ENCODE peak calls at places on chromosomes 7 and 10, in seven cellular contexts. I, G, R, C, K, X and J are unnamed samples. For H3K4me1, the result is how much of the 10 kb centered on the place peaks cover.

GRCh38 chr7:26413007-26413691 is 121.5 kb downstream of the SNX10 start:
- DNase-seq in C (no peak), X (no peak), I (no peak), R (no peak), K (no peak), G (no peak), J (no peak)

GRCh38 chr7:47757946-47758371 is 176.0 kb upstream of the TNS3 start:
- DNase-seq in G (peak), I (peak), X (no peak), K (peak), C (no peak), R (peak), J (peak)

GRCh38 chr10:112288526-112288925 is 5.3 kb downstream of the TECTB start:
- DNase-seq in I (no peak), X (no peak), G (no peak), R (no peak), C (no peak), K (no peak), J (no peak)

GRCh38 chr7:149719050-149719899 is 54.1 kb downstream of the ZNF467 start:
- DNase-seq in C (no peak), G (peak), X (no peak), K (no peak), R (no peak), I (no peak), J (peak)

GRCh38 chr10:124588736-124589451 is 127.3 kb downstream of the LHPP start:
- DNase-seq in K (peak), C (no peak), G (no peak), R (peak), I (peak), X (peak), J (no peak)

GRCh38 chr7:63900394-63901203 is 98.0 kb upstream of the ZNF722 start:
- DNase-seq in R (peak), C (peak), I (peak), K (peak), X (peak), G (peak), J (no peak)

GRCh38 chr10:93573051-93573909 is 6.8 kb downstream of the FFAR4 start:
- DNase-seq in K (peak), I (peak), C (no peak), X (no peak), R (peak), G (no peak), J (no peak)

GRCh38 chr7:25989140-25989705 is 162.8 kb upstream of the NFE2L3 start:
- DNase-seq in R (no peak), G (no peak), C (no peak), X (no peak), I (no peak), K (no peak), J (no peak)

GRCh38 chr7:130908345-130909160 is 174.5 kb upstream of the KLF14 start:
- DNase-seq in I (no peak), G (peak), K (no peak), R (no peak), X (no peak), C (no peak), J (no peak)

GRCh38 chr10:132540456-132540855 is 2.9 kb downstream of the INPP5A start:
- DNase-seq in G (no peak), I (no peak), X (peak), K (peak), R (peak), C (no peak), J (no peak)

GRCh38 chr10:43419997-43420368 is 11.0 kb upstream of the HNRNPF start:
- DNase-seq in R (no peak), C (no peak), X (no peak), G (no peak), I (no peak), K (no peak), J (no peak)

GRCh38 chr7:64888561-64888900 is 14.5 kb upstream of the ZNF273 start:
- DNase-seq in R (no peak), I (no peak), C (peak), G (no peak), K (no peak), X (no peak), J (no peak)

GRCh38 chr10:73601486-73601921 is 10.4 kb upstream of the USP54 start:
- DNase-seq in R (no peak), G (no peak), C (no peak), X (no peak), I (no peak), K (no peak), J (no peak)

GRCh38 chr7:151806204-151806603 is 70.7 kb downstream of the PRKAG2 start:
- DNase-seq in R (no peak), C (no peak), K (no peak), G (no peak), I (no peak), X (no peak), J (no peak)

GRCh38 chr10:79093658-79094411 is 25.1 kb downstream of the ZMIZ1 start:
- DNase-seq in X (no peak), G (peak), I (peak), K (no peak), C (no peak), R (no peak), J (peak)

GRCh38 chr7:26535483-26536069 is 243.9 kb downstream of the SNX10 start:
- DNase-seq in X (no peak), R (no peak), C (no peak), I (no peak), G (no peak), K (no peak), J (no peak)

GRCh38 chr10:113303747-113304146 is 249.1 kb upstream of the HABP2 start:
- DNase-seq in K (no peak), I (no peak), C (no peak), X (no peak), R (no peak), G (no peak), J (no peak)

GRCh38 chr7:46291064-46291463 is 370.0 kb upstream of the IGFBP3 start:
- DNase-seq in I (no peak), K (no peak), X (no peak), G (no peak), R (no peak), C (no peak), J (peak)

GRCh38 chr7:32034052-32034451 is 36.2 kb downstream of the PDE1C start:
- DNase-seq in C (no peak), K (no peak), R (no peak), G (no peak), I (no peak), X (no peak), J (no peak)

GRCh38 chr10:73967022-73967429 is 30.9 kb upstream of the VCL start:
- DNase-seq in C (no peak), I (no peak), R (no peak), X (no peak), G (peak), K (no peak), J (peak)

GRCh38 chr10:130771491-130771890 is 540.0 kb downstream of the TCERG1L start:
- DNase-seq in X (no peak), C (no peak), G (no peak), I (no peak), K (no peak), R (no peak), J (no peak)

GRCh38 chr10:78361031-78361430 is 327.4 kb downstream of the RPS24 start:
- DNase-seq in G (no peak), X (no peak), R (no peak), I (no peak), C (no peak), K (no peak), J (no peak)

GRCh38 chr7:23214938-23215337 is 31.6 kb upstream of the GPNMB start:
- DNase-seq in X (no peak), G (no peak), I (no peak), C (no peak), K (no peak), R (no peak), J (no peak)

GRCh38 chr10:30000802-30001571 is 58.4 kb downstream of the JCAD start:
- DNase-seq in G (peak), C (no peak), I (peak), X (no peak), K (no peak), R (peak), J (peak)

GRCh38 chr7:1942026-1942703 is 272.1 kb downstream of the ELFN1 start:
- DNase-seq in X (no peak), G (no peak), I (no peak), K (peak), R (no peak), C (no peak), J (no peak)

GRCh38 chr10:84172435-84173356 is 905 bp upstream of the GPR15LG start:
- DNase-seq in K (no peak), X (no peak), R (no peak), C (peak), I (no peak), G (no peak), J (no peak)

GRCh38 chr7:44375236-44375699 is 49.9 kb upstream of the CAMK2B start:
- DNase-seq in C (peak), X (no peak), I (no peak), K (no peak), G (no peak), R (no peak), J (no peak)

GRCh38 chr10:126186746-126187145 is 201.5 kb downstream of the ADAM12 start:
- DNase-seq in C (no peak), X (no peak), K (no peak), G (no peak), I (no peak), R (no peak), J (no peak)

GRCh38 chr10:131735577-131735976 is 165.2 kb upstream of the PPP2R2D start:
- DNase-seq in K (no peak), C (peak), I (no peak), X (no peak), R (no peak), G (peak), J (no peak)

GRCh38 chr10:102758226-102758932 is 14.6 kb downstream of the WBP1L start:
- DNase-seq in C (no peak), K (no peak), X (no peak), I (no peak), G (no peak), R (no peak), J (no peak)

GRCh38 chr10:63781226-63781625 is 260.0 kb downstream of the REEP3 start:
- DNase-seq in C (no peak), X (no peak), K (no peak), G (no peak), I (no peak), R (no peak), J (no peak)

GRCh38 chr10:790821-791551 is 101.5 kb upstream of the DIP2C start:
- DNase-seq in G (no peak), X (no peak), R (no peak), I (no peak), K (no peak), C (peak), J (no peak)

GRCh38 chr7:94451276-94451675 is 56.6 kb downstream of the COL1A2 start:
- DNase-seq in I (no peak), C (no peak), R (no peak), X (no peak), G (no peak), K (no peak), J (no peak)

GRCh38 chr10:3850999-3851937 is 66.3 kb upstream of the KLF6 start:
- DNase-seq in R (no peak), C (no peak), G (no peak), K (no peak), I (no peak), X (no peak), J (no peak)

GRCh38 chr10:18196806-18197550 is 56.8 kb downstream of the CACNB2 start:
- DNase-seq in R (no peak), G (no peak), I (no peak), X (no peak), C (no peak), K (no peak), J (no peak)

GRCh38 chr10:1535337-1535957 is 201.9 kb downstream of the ADARB2 start:
- DNase-seq in I (no peak), G (no peak), C (no peak), R (no peak), K (no peak), X (no peak), J (no peak)

GRCh38 chr7:42143605-42144252 is 93.3 kb downstream of the GLI3 start:
- DNase-seq in X (no peak), I (no peak), C (no peak), K (no peak), R (no peak), G (no peak), J (no peak)

GRCh38 chr7:151060113-151060415 is 675 bp downstream of the SLC4A2 start:
- DNase-seq in C (no peak), I (no peak), K (no peak), R (no peak), G (no peak), X (no peak), J (no peak)

GRCh38 chr10:24246365-24246764 is 37.4 kb downstream of the KIAA1217 start:
- DNase-seq in X (no peak), G (no peak), C (no peak), K (no peak), I (no peak), R (no peak), J (no peak)

GRCh38 chr7:79291498-79291865 is 162.0 kb downstream of the MAGI2 start:
- DNase-seq in K (no peak), X (no peak), G (no peak), R (no peak), C (no peak), I (no peak), J (no peak)
- H3K4me1 ChIP-seq in K (under half), X (under half), G (under half), R (under half), C (under half), I (under half), J (under half)

GRCh38 chr7:106524690-106525059 is 136.3 kb downstream of the CCDC71L start:
- DNase-seq in I (no peak), R (no peak), G (no peak), K (no peak), X (no peak), C (no peak), J (no peak)
- H3K4me3 ChIP-seq in I (no peak), R (no peak), G (no peak), K (no peak), X (no peak), C (no peak), J (no peak)

DNA sequence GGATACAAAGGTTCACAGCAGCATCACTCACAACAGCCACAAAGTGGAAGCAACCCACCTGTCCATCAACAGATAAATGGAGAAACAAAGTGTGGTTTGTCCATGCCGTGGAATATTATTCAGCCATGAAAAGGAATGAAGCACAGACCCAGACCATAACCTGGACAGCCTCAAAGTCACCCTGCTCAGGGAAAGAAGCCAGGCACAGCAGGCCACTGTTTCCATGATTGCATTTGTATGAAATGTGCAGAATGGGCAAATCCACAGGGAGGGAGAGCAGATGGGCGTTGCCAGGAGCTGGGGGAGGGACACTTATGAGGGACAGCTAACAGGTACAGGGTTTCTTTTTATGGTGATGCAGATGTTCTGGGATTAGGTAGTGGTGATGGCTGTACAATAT is 30.3 kb downstream of the FOXL3 start:
- DNase-seq in R (no peak), K (no peak), C (no peak), G (no peak), X (no peak), I (no peak), J (no peak)
- H3K4me1 ChIP-seq in R (under half), K (under half), C (under half), G (under half), X (under half), I (under half), J (under half)

GRCh38 chr10:71324743-71325142 is 5.7 kb downstream of the SLC29A3 start:
- DNase-seq in C (no peak), G (no peak), K (no peak), R (no peak), X (no peak), I (no peak), J (no peak)
- H3K4me3 ChIP-seq in C (no peak), G (no peak), K (no peak), R (no peak), X (no peak), I (no peak), J (no peak)

DNA sequence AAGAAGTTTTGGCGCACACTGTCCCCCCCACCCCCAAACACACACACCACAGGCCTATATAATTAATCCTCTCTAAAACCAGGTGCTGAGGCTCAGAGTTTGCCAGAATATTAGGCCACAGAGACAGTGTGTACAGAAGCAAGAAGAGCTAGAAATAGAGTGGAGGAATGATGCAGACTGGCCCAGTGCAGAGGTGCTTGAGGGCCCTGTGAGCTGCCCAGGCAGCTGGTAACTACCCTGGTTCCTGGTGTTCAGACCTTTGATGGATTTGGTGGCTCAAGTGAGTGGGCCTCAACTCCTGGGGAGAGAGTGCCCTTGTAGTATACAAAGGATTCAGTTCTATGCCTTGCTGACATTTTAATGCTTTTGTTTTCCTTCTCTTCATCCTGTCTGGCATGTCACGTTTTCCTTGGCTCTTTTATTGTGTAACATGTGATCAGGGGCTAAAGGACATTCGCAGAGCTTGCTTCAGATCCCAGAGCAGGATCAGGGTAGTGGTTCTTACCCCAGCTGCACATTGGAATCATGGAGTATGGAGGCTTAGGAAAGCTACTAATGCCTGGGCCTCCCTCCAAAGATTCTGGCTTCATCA is 20.1 kb downstream of the LRRC4 start:
- DNase-seq in C (no peak), R (no peak), K (no peak), G (no peak), I (peak), X (no peak), J (no peak)
- H3K4me1 ChIP-seq in C (under half), R (under half), K (half or more), G (under half), I (under half), X (under half), J (under half)

GRCh38 chr10:48523820-48524758 is 80.8 kb downstream of the ARHGAP22 start:
- DNase-seq in X (no peak), C (no peak), G (no peak), I (no peak), K (no peak), R (no peak), J (no peak)
- H3K4me3 ChIP-seq in X (no peak), C (no peak), G (peak), I (peak), K (peak), R (peak), J (peak)

GRCh38 chr7:98126311-98127142 is 19.9 kb downstream of the LMTK2 start:
- DNase-seq in C (no peak), I (no peak), R (no peak), X (no peak), G (no peak), K (no peak), J (no peak)
- H3K4me1 ChIP-seq in C (under half), I (under half), R (under half), X (under half), G (under half), K (half or more), J (under half)

DNA sequence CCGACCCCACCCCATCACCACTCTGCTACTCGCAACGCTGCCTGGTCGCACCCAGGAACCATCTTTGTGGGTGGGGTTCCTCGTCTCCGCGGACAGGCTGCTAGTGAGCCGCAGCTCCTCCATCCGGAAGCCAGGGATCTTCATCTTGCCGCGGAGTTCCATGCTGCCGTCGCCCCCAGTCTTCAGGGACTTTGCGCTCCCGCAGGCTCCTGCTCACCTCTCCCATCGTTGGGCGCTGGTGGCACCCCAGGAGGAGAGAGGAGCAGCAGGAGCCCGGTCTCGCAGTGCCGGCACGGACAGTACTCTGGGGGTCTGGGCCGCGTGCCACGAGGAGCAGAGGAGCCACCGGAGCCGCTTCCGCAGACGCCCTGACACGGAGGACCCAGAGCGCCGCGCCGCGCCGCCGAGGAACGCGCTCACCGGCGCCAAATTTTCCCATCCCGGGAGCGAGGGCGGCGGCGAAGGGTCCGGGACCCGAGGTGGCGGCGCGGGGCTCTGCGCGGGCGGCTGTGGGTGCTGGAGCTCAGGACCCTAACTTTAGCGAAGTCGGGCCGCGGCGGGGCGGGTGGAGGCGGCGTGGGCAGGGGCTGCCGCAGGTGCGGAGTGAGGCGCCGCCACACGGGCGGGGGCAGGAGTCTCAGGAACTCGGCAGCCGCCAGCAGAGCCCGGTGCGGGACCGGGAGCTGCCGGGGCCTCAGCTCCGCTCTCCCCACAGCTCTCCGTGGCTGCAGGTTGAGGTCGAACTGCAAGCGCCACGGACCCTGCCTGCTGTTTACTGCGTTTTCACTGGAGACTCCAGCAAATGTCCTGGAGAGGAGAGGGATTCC is 750.2 kb upstream of the SORCS1 start:
- DNase-seq in G (no peak), C (no peak), R (no peak), X (no peak), K (no peak), I (no peak), J (no peak)
- H3K4me3 ChIP-seq in G (no peak), C (no peak), R (no peak), X (no peak), K (peak), I (no peak), J (no peak)

GRCh38 chr7:30732606-30733005 is 19.3 kb upstream of the INMT start:
- DNase-seq in K (no peak), R (no peak), I (no peak), X (no peak), C (no peak), G (no peak), J (no peak)

GRCh38 chr7:30733216-30733615 is 18.7 kb upstream of the INMT start:
- DNase-seq in K (no peak), G (no peak), I (no peak), X (no peak), R (no peak), C (no peak), J (no peak)

GRCh38 chr7:30734497-30734896 is 17.4 kb upstream of the INMT start:
- DNase-seq in K (no peak), R (no peak), C (no peak), G (no peak), I (no peak), X (no peak), J (no peak)

GRCh38 chr7:30735631-30736030 is 16.3 kb upstream of the INMT start:
- DNase-seq in X (no peak), R (no peak), I (no peak), K (no peak), C (no peak), G (no peak), J (no peak)

DNA sequence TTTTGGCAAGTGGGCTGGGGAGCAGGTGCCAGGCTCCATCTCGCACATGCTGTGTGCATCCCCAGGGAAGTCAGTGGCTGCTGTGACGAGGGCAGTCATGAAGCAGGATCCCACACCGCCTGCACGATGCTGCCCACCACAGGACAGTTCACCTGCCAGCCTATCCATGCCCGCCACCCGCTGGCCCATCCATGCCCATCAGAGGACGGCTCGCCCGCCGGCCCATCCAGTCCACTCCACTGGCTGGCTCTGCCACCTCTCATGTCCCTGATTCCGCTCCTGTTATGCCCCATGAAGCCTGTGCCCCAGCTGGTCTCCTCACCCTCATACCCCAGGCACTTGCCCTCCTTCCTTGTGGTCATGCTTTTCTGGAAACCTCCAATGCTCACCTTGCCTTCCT is 18.2 kb upstream of the INMT start:
- DNase-seq in X (no peak), K (no peak), G (no peak), C (no peak), I (no peak), R (no peak), J (no peak)
- H3K4me1 ChIP-seq in X (under half), K (under half), G (under half), C (under half), I (under half), R (under half), J (under half)

GRCh38 chr10:13001041-13001886 is at the start of gene CCDC3:
- DNase-seq in K (peak), I (no peak), C (no peak), G (peak), X (no peak), R (peak), J (peak)
- H3K4me3 ChIP-seq in K (peak), I (peak), C (no peak), G (peak), X (no peak), R (peak), J (peak)